ENCODE peak calls at places on chromosomes 16 and 17, in four cellular contexts. T is thoracic aorta, Z is A549, X is AG04450. K is an unnamed sample.

GRCh38 chr17:42067371-42068180 is 17.2 kb upstream of the C17orf113 start:
- DNase-seq in T (no peak), Z (peak), X (no peak), K (no peak)

GRCh38 chr17:41494524-41494923 is 4.8 kb upstream of the KRT36 start:
- DNase-seq in Z (no peak), T (no peak), X (no peak), K (no peak)

GRCh38 chr17:12342609-12343248 is 322.1 kb downstream of the MAP2K4 start:
- DNase-seq in T (no peak), Z (peak), X (no peak), K (no peak)

GRCh38 chr17:67449065-67449464 is 72.0 kb downstream of the PITPNC1 start:
- DNase-seq in Z (no peak), X (no peak), T (no peak), K (no peak)

GRCh38 chr16:72952404-72953301 is 95.3 kb downstream of the ZFHX3 start:
- DNase-seq in T (no peak), X (peak), Z (no peak), K (peak)

GRCh38 chr17:19384723-19385391 is 2.1 kb downstream of the MFAP4 start:
- DNase-seq in T (no peak), Z (no peak), X (peak), K (peak)

GRCh38 chr16:69311533-69312388 is 611 bp downstream of the VPS4A start:
- DNase-seq in X (no peak), T (no peak), Z (peak), K (no peak)

GRCh38 chr17:68600881-68601564 is at the start of gene FAM20A:
- DNase-seq in T (no peak), Z (peak), X (no peak), K (no peak)

GRCh38 chr16:4825196-4825595 is 21.9 kb downstream of the GLYR1 start:
- DNase-seq in X (no peak), Z (no peak), T (no peak), K (no peak)

GRCh38 chr17:81189016-81189415 is 23.0 kb upstream of the AATK start:
- DNase-seq in T (no peak), X (no peak), Z (no peak), K (no peak)

GRCh38 chr16:57736419-57737281 is 1.1 kb downstream of the KATNB1 start:
- DNase-seq in X (peak), Z (peak), T (no peak), K (peak)

GRCh38 chr17:63974594-63975192 is 2.0 kb upstream of the SCN4A start:
- DNase-seq in Z (no peak), X (no peak), T (no peak), K (no peak)

GRCh38 chr17:260031-260791 is 78.8 kb upstream of the DOC2B start:
- DNase-seq in Z (no peak), T (no peak), X (no peak), K (no peak)

GRCh38 chr16:59039066-59039465 is 304.9 kb upstream of the GOT2 start:
- DNase-seq in X (no peak), T (no peak), Z (no peak), K (no peak)

GRCh38 chr17:77460514-77461046 is 319.8 kb downstream of the SEC14L1 start:
- DNase-seq in Z (no peak), X (no peak), T (no peak), K (no peak)

GRCh38 chr16:58684001-58684353 is 593 bp downstream of the SLC38A7 start:
- DNase-seq in X (no peak), T (no peak), Z (no peak), K (no peak)

GRCh38 chr17:45841883-45842525 is 2.7 kb upstream of the SPPL2C start:
- DNase-seq in Z (no peak), X (no peak), T (no peak), K (no peak)

GRCh38 chr17:63249256-63250006 is 196.7 kb downstream of the CYB561 start:
- DNase-seq in X (no peak), T (no peak), Z (no peak), K (no peak)

GRCh38 chr17:81537343-81537855 is 9.2 kb downstream of the FSCN2 start:
- DNase-seq in X (no peak), T (no peak), Z (peak), K (no peak)

GRCh38 chr17:49992933-49993422 is 2.0 kb downstream of the DLX3 start:
- DNase-seq in T (no peak), X (no peak), Z (no peak), K (no peak)
- H3K4me3 ChIP-seq in T (peak), X (peak), Z (no peak), K (no peak)

GRCh38 chr17:74243013-74243755 is 29.8 kb downstream of the TTYH2 start:
- DNase-seq in T (no peak), X (no peak), Z (no peak), K (no peak)
- TF ChIP-seq CTCF in T (no peak), X (no peak), Z (no peak), K (no peak)

GRCh38 chr17:31309525-31309924 is 4.3 kb downstream of the EVI2B start:
- DNase-seq in T (no peak), Z (no peak), X (no peak), K (no peak)

GRCh38 chr17:31308935-31309334 is 4.9 kb downstream of the EVI2B start:
- DNase-seq in Z (no peak), T (no peak), X (no peak), K (no peak)

GRCh38 chr17:31310260-31310659 is 3.6 kb downstream of the EVI2B start:
- DNase-seq in T (no peak), X (no peak), Z (no peak), K (no peak)

GRCh38 chr17:31307640-31308039 is 6.2 kb downstream of the EVI2B start:
- DNase-seq in X (no peak), Z (no peak), T (no peak), K (no peak)

DNA sequence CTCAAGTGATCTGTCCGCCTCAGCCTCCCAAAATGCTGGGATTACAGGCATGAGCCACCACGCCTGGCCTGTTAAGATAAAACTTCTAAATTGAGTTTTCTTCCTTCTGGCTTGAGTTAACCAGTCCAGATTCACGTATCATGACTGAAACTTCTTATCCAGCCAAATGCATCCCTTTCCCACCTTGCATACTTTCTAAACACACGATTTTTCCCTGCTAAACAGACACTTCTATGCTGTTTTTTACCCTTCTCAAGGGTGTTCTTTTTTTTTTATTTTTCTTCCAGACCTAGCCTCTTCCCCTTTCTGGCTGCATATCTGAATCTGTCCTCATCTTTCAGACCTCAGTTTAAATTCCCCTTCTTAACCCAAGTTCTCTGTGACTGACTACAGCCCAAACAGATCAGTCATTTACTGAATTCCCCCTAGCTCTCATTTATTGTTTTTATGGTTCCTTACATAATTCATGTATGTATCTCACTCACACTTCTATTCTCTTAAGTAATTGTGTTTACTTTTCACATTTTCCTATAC is 5.4 kb downstream of the EVI2B start:
- DNase-seq in Z (no peak), X (no peak), T (no peak), K (no peak)
- H3K4me3 ChIP-seq in Z (no peak), X (no peak), T (no peak), K (no peak)

GRCh38 chr16:77376358-77376757 is 58.5 kb downstream of the ADAMTS18 start:
- DNase-seq in Z (peak), T (no peak), X (no peak), K (no peak)
- TF ChIP-seq CTCF in Z (peak), T (no peak), X (no peak), K (no peak)

DNA sequence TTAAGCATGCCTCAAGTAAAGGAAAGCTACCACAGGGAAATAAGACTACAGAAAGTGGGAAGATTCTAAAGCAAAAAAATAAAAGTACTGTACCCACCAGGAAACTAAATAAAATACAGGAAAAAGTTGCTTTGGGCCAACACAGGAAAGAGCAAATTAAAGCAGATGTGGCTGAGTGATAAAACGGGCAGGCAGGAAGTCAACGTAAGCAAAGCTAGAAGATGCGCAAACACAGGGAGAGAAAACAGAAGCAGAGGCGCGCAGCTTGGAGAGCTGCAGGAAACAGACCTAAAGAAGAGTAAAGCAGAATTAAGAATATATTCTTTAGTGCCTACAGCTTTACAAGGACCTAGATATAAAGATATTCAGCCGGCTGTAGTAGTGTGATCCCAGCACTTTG is 21.7 kb downstream of the USP36 start:
- DNase-seq in X (no peak), Z (no peak), T (no peak), K (no peak)
- H3K4me3 ChIP-seq in X (no peak), Z (no peak), T (no peak), K (no peak)

GRCh38 chr16:28053461-28053860 is 10.1 kb downstream of the GSG1L start:
- DNase-seq in T (no peak), Z (no peak), X (no peak), K (no peak)

GRCh38 chr16:28051486-28051885 is 12.0 kb downstream of the GSG1L start:
- DNase-seq in X (no peak), Z (no peak), T (no peak), K (no peak)

GRCh38 chr16:28057949-28058348 is 5.6 kb downstream of the GSG1L start:
- DNase-seq in T (no peak), Z (no peak), X (no peak), K (no peak)

DNA sequence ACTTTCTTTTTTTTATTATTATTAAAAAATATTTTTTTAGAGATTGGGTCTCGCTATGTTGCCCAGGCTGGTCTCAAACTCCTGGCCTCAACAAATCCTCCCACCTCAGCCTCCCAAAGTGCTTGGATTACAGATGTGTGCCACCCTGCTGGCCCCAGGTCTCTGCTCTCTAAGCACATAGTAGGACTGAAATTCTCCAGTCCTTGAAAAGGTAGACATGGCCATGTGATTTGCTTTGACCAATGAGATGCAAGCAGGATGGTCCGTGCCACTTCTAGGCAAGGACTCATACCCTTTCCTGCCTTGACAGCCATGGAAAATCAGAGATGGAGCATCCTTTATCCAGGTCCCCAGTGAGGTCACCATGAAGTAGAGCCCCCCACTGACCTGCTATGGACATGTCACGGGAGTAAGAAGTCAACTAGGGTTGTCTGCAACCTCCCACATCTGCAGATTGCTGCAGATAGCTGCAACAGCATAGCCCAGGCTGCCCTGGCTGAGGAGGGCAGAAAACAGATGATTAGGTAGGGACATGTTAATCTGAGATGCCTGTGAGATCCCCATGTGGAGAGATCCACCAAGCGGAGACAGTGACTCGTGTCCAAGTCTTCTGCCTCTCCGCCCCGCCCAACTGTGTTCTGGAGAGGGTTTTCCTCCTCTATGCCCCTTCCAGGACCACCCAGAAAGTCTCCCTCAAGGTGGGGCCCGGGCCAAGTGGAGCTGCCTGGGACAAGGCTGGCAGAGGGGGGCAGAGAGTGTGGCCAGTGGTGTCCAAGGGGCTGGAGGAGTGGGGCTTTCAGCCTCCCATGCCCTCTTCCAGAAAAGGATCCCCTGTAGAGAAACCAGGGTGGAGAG is 11.0 kb downstream of the GSG1L start:
- DNase-seq in X (no peak), T (no peak), Z (no peak), K (no peak)
- TF ChIP-seq CTCF in X (no peak), T (no peak), Z (no peak), K (no peak)

GRCh38 chr17:6327007-6327406 is 107.9 kb downstream of the AIPL1 start:
- DNase-seq in T (no peak), X (no peak), Z (no peak), K (no peak)

GRCh38 chr17:6328279-6328678 is 106.6 kb downstream of the AIPL1 start:
- DNase-seq in X (no peak), Z (peak), T (no peak), K (no peak)

GRCh38 chr17:6325741-6326140 is 109.2 kb downstream of the AIPL1 start:
- DNase-seq in Z (no peak), T (no peak), X (no peak), K (no peak)

GRCh38 chr17:6326483-6326882 is 108.4 kb downstream of the AIPL1 start:
- DNase-seq in T (no peak), X (no peak), Z (no peak), K (no peak)

DNA sequence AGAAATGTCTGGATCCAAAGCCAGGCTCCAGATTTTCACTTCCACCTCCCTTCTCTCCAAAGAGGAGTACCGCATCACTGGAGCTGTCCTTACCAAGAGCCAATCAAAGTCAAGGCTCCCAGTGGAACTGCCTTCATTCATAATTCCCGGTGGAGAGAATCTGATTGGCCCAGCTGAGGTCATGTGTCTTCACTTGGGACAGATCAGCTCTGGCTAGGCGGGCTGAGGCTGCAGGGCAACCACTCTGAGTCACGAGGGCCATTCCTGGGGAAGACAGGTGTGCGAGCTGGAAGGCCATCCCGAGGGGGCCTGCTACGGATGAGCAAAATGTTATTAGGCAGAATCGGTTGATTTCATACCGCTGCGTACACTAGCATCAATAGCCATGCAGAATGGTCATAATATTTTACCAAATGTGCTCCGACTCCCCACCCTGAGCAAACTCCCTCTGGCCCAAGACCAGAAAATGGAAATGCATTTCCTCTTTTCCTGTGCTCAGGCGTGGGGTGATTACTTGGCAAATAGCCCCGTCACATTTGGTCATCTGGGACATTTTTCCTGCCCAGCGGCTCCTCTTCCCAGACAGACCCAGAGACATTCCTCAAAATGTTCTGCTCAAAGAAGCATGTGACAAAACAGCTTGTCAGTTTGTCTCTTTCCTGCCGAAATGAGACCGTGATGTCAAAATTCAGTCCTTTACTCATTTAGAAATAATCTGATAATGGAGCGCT is 111.1 kb downstream of the AIPL1 start:
- DNase-seq in Z (peak), X (no peak), T (no peak), K (no peak)
- H3K4me3 ChIP-seq in Z (no peak), X (no peak), T (no peak), K (no peak)

GRCh38 chr16:81684901-81685300 is 94.2 kb upstream of the PLCG2 start:
- DNase-seq in X (no peak), T (no peak), Z (no peak), K (no peak)
- TF ChIP-seq CTCF in X (no peak), T (no peak), Z (no peak), K (no peak)

DNA sequence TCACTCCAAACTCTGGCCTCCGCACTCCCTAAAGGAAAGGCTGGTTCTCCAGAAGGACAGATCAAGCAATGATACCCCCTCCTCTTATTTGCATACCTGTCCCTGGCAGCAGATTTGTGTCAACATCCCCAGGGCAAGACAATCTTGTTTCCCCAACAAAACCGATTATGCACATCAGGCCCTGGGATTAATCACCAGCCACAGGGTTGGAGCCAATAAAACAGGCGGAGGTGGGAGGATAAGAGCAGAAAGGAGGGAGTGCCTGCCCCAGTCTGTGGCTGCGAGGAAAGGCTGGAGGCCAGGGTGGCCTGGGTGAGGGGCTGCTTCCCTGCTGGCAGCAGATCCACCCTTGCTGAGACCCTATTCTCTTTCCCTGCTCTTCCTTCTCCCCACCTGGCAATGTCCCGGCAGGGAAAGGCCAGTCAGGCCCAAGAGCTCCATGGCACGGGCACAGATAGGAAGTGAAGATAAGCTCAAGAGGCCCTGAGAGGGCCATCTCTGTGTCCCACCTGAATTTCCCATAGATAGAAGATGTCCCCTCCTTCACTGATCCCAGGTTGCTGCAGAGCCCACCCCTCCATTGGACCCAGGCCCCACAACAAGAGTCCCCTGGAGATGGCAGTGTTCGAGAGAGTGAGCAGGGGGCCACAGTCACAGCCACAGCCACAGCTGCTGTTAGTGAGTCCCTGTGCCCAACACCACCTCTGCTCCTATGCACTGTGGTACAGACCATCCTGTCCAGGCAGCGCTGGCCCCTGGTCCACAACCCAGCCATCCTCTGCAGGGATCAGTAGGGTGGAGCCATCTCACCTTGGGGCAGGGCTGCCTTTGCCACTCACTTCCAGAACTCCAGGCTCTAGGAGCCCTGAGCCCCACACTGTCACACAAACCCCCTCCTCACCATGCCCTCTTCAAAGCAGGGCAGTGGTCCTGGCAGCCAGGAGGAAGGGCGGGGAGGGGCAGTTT is 137.5 kb downstream of the SDK2 start:
- DNase-seq in Z (no peak), X (no peak), T (no peak), K (no peak)
- H3K4me3 ChIP-seq in Z (no peak), X (no peak), T (no peak), K (no peak)

DNA sequence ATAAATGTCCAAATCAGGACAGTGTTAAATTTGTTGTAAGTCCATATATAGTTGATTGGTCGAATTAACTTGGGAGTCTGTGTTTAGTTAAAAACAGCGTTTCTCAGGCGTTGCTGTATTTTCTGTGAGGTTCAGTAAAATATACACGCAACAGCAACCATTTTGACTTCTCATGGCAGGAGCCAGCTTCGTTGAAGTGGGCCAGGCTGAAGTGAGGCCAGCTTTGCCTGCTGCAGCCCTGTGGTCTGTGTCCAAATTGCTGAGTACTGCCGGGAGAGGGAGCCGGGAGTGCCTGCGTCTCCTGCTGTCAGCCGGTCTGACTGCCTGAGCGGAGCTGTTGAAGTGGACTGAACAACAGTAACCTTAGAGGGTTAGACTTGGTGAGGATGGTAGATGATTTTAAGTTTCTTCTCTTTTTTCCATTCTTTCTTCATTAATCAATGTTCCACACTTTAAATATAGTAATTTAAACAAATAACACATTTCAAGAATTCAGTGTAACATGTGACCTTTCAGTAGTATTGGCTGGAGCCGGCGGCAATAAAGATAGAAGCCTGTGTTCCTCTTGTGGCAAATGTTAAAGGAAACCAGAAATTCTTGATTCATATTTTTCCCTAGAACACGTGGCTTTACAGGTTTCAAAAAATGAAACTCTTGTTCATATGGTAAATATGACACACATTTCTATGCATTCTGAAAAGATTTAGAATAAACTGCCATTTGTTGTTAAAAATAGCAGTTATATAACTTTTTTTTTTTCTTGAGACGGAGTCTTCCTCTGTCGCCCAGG is 37.0 kb upstream of the ZNF750 start:
- DNase-seq in Z (no peak), T (no peak), X (peak), K (peak)
- TF ChIP-seq CTCF in Z (no peak), T (peak), X (peak), K (peak)

K was measured in AG09309.